ENCODE peak calls at places on chromosomes 7 and 10, in ten cellular contexts. One of them, this sample, is unnamed.
A peak's percentile ranks its signal among the peaks of the same experiment; 100 is the strongest.

GRCh38 chr7:31437466-31437865 is 76.4 kb upstream of the ITPRID1 start:
- DNase-seq in erythroblast: no peak
- DNase-seq in RKO: no peak
- DNase-seq in stimulated activated CD4-positive, alpha-beta T cell treated with anti-CD3 and anti-CD28 coated beads, Interleukin-2, amount 100 ng/mL, for 24 hours: no peak
- DNase-seq in mesothelial cell of epicardium: no peak
- DNase-seq in nephron progenitor cell: no peak
- DNase-seq in CMK: no peak
- DNase-seq in coronary artery: no peak
- DNase-seq in choroid plexus epithelial cell: no peak
- DNase-seq in GM04503: no peak
- DNase-seq in this sample: no peak

GRCh38 chr7:86130268-86130667 is 513.4 kb upstream of the GRM3 start:
- DNase-seq in CMK: no peak
- DNase-seq in choroid plexus epithelial cell: no peak
- DNase-seq in erythroblast: no peak
- DNase-seq in RKO: no peak
- DNase-seq in stimulated activated CD4-positive, alpha-beta T cell treated with anti-CD3 and anti-CD28 coated beads, Interleukin-2, amount 100 ng/mL, for 24 hours: no peak
- DNase-seq in coronary artery: no peak
- DNase-seq in mesothelial cell of epicardium: no peak
- DNase-seq in GM04503: no peak
- DNase-seq in nephron progenitor cell: no peak
- DNase-seq in this sample: no peak

GRCh38 chr10:92470026-92470425 is 103.9 kb downstream of the IDE start:
- DNase-seq in nephron progenitor cell: no peak
- DNase-seq in GM04503: no peak
- DNase-seq in CMK: no peak
- DNase-seq in mesothelial cell of epicardium: no peak
- DNase-seq in stimulated activated CD4-positive, alpha-beta T cell treated with anti-CD3 and anti-CD28 coated beads, Interleukin-2, amount 100 ng/mL, for 24 hours: no peak
- DNase-seq in coronary artery: no peak
- DNase-seq in RKO: no peak
- DNase-seq in erythroblast: no peak
- DNase-seq in choroid plexus epithelial cell: no peak
- DNase-seq in this sample: no peak

GRCh38 chr7:26093023-26093422 is 59.0 kb upstream of the NFE2L3 start:
- DNase-seq in stimulated activated CD4-positive, alpha-beta T cell treated with anti-CD3 and anti-CD28 coated beads, Interleukin-2, amount 100 ng/mL, for 24 hours: no peak
- DNase-seq in erythroblast: no peak
- DNase-seq in mesothelial cell of epicardium: no peak
- DNase-seq in choroid plexus epithelial cell: no peak
- DNase-seq in RKO: no peak
- DNase-seq in CMK: no peak
- DNase-seq in GM04503: no peak
- DNase-seq in coronary artery: no peak
- DNase-seq in nephron progenitor cell: no peak
- DNase-seq in this sample: no peak

GRCh38 chr7:79217468-79217867 is 236.0 kb downstream of the MAGI2 start:
- DNase-seq in erythroblast: no peak
- DNase-seq in RKO: no peak
- DNase-seq in stimulated activated CD4-positive, alpha-beta T cell treated with anti-CD3 and anti-CD28 coated beads, Interleukin-2, amount 100 ng/mL, for 24 hours: no peak
- DNase-seq in choroid plexus epithelial cell: peak; percentile 20
- DNase-seq in mesothelial cell of epicardium: no peak
- DNase-seq in GM04503: no peak
- DNase-seq in CMK: no peak
- DNase-seq in nephron progenitor cell: no peak
- DNase-seq in coronary artery: no peak
- DNase-seq in this sample: no peak

GRCh38 chr10:125024496-125025234 is 82.7 kb downstream of the ZRANB1 start:
- DNase-seq in mesothelial cell of epicardium: no peak
- DNase-seq in coronary artery: no peak
- DNase-seq in erythroblast: no peak
- DNase-seq in stimulated activated CD4-positive, alpha-beta T cell treated with anti-CD3 and anti-CD28 coated beads, Interleukin-2, amount 100 ng/mL, for 24 hours: no peak
- DNase-seq in choroid plexus epithelial cell: no peak
- DNase-seq in CMK: no peak
- DNase-seq in RKO: no peak
- DNase-seq in GM04503: no peak
- DNase-seq in nephron progenitor cell: no peak
- DNase-seq in this sample: no peak

GRCh38 chr10:74825371-74826141 is 844 bp upstream of the KAT6B start:
- DNase-seq in RKO: peak; percentile 14
- DNase-seq in coronary artery: no peak
- DNase-seq in nephron progenitor cell: peak; percentile 84
- DNase-seq in erythroblast: peak; percentile 64
- DNase-seq in CMK: peak; percentile 12
- DNase-seq in stimulated activated CD4-positive, alpha-beta T cell treated with anti-CD3 and anti-CD28 coated beads, Interleukin-2, amount 100 ng/mL, for 24 hours: peak; percentile 52
- DNase-seq in GM04503: no peak
- DNase-seq in mesothelial cell of epicardium: peak; percentile 84
- DNase-seq in choroid plexus epithelial cell: no peak
- DNase-seq in this sample: peak; percentile 82

GRCh38 chr10:14074062-14074884 is 256.5 kb downstream of the FRMD4A start:
- DNase-seq in choroid plexus epithelial cell: peak; percentile 100
- DNase-seq in erythroblast: no peak
- DNase-seq in mesothelial cell of epicardium: peak; percentile 82
- DNase-seq in RKO: peak; percentile 44
- DNase-seq in nephron progenitor cell: no peak
- DNase-seq in coronary artery: peak; percentile 94
- DNase-seq in GM04503: peak; percentile 100
- DNase-seq in stimulated activated CD4-positive, alpha-beta T cell treated with anti-CD3 and anti-CD28 coated beads, Interleukin-2, amount 100 ng/mL, for 24 hours: no peak
- DNase-seq in CMK: no peak
- DNase-seq in this sample: no peak

GRCh38 chr7:43727494-43727893 is 1.8 kb downstream of the COA1 start:
- DNase-seq in mesothelial cell of epicardium: no peak
- DNase-seq in CMK: no peak
- DNase-seq in coronary artery: no peak
- DNase-seq in choroid plexus epithelial cell: no peak
- DNase-seq in GM04503: no peak
- DNase-seq in erythroblast: no peak
- DNase-seq in RKO: no peak
- DNase-seq in nephron progenitor cell: no peak
- DNase-seq in stimulated activated CD4-positive, alpha-beta T cell treated with anti-CD3 and anti-CD28 coated beads, Interleukin-2, amount 100 ng/mL, for 24 hours: no peak
- DNase-seq in this sample: no peak

GRCh38 chr7:149130572-149131198 is 4.6 kb upstream of the ZNF425 start:
- DNase-seq in choroid plexus epithelial cell: no peak
- DNase-seq in stimulated activated CD4-positive, alpha-beta T cell treated with anti-CD3 and anti-CD28 coated beads, Interleukin-2, amount 100 ng/mL, for 24 hours: no peak
- DNase-seq in mesothelial cell of epicardium: no peak
- DNase-seq in GM04503: no peak
- DNase-seq in nephron progenitor cell: no peak
- DNase-seq in CMK: no peak
- DNase-seq in coronary artery: no peak
- DNase-seq in erythroblast: peak; percentile 16
- DNase-seq in RKO: no peak
- DNase-seq in this sample: no peak

GRCh38 chr7:32958046-32959025 is 1.1 kb downstream of the FKBP9 start:
- DNase-seq in choroid plexus epithelial cell: peak; percentile 60
- DNase-seq in nephron progenitor cell: no peak
- DNase-seq in RKO: peak; percentile 33
- DNase-seq in erythroblast: no peak
- DNase-seq in CMK: no peak
- DNase-seq in stimulated activated CD4-positive, alpha-beta T cell treated with anti-CD3 and anti-CD28 coated beads, Interleukin-2, amount 100 ng/mL, for 24 hours: no peak
- DNase-seq in coronary artery: no peak
- DNase-seq in GM04503: peak; percentile 41
- DNase-seq in mesothelial cell of epicardium: no peak
- DNase-seq in this sample: no peak

GRCh38 chr7:134512271-134512670 is 15.1 kb upstream of the AKR1B10 start:
- DNase-seq in stimulated activated CD4-positive, alpha-beta T cell treated with anti-CD3 and anti-CD28 coated beads, Interleukin-2, amount 100 ng/mL, for 24 hours: no peak
- DNase-seq in CMK: no peak
- DNase-seq in coronary artery: no peak
- DNase-seq in mesothelial cell of epicardium: no peak
- DNase-seq in erythroblast: no peak
- DNase-seq in nephron progenitor cell: no peak
- DNase-seq in RKO: no peak
- DNase-seq in GM04503: no peak
- DNase-seq in choroid plexus epithelial cell: no peak
- DNase-seq in this sample: no peak

GRCh38 chr7:44533301-44534055 is 7.7 kb downstream of the NPC1L1 start:
- DNase-seq in nephron progenitor cell: no peak
- DNase-seq in mesothelial cell of epicardium: no peak
- DNase-seq in coronary artery: no peak
- DNase-seq in stimulated activated CD4-positive, alpha-beta T cell treated with anti-CD3 and anti-CD28 coated beads, Interleukin-2, amount 100 ng/mL, for 24 hours: no peak
- DNase-seq in GM04503: no peak
- DNase-seq in choroid plexus epithelial cell: peak; percentile 29
- DNase-seq in RKO: no peak
- DNase-seq in CMK: no peak
- DNase-seq in erythroblast: no peak
- DNase-seq in this sample: no peak

GRCh38 chr7:66542528-66543373 is 85.9 kb upstream of the KCTD7 start:
- DNase-seq in RKO: peak; percentile 31
- DNase-seq in erythroblast: no peak
- DNase-seq in stimulated activated CD4-positive, alpha-beta T cell treated with anti-CD3 and anti-CD28 coated beads, Interleukin-2, amount 100 ng/mL, for 24 hours: no peak
- DNase-seq in CMK: no peak
- DNase-seq in nephron progenitor cell: no peak
- DNase-seq in choroid plexus epithelial cell: peak; percentile 13
- DNase-seq in GM04503: no peak
- DNase-seq in coronary artery: no peak
- DNase-seq in mesothelial cell of epicardium: no peak
- DNase-seq in this sample: no peak

GRCh38 chr10:13271552-13272163 is 28.2 kb downstream of the PHYH start:
- DNase-seq in nephron progenitor cell: peak; percentile 48
- DNase-seq in mesothelial cell of epicardium: no peak
- DNase-seq in GM04503: no peak
- DNase-seq in erythroblast: peak; percentile 58
- DNase-seq in RKO: no peak
- DNase-seq in CMK: no peak
- DNase-seq in choroid plexus epithelial cell: peak; percentile 29
- DNase-seq in coronary artery: peak; percentile 73
- DNase-seq in stimulated activated CD4-positive, alpha-beta T cell treated with anti-CD3 and anti-CD28 coated beads, Interleukin-2, amount 100 ng/mL, for 24 hours: peak; percentile 54
- DNase-seq in this sample: no peak

GRCh38 chr7:130881799-130882141 is 147.8 kb upstream of the KLF14 start:
- DNase-seq in choroid plexus epithelial cell: no peak
- DNase-seq in RKO: peak; percentile 24
- DNase-seq in mesothelial cell of epicardium: no peak
- DNase-seq in nephron progenitor cell: no peak
- DNase-seq in GM04503: no peak
- DNase-seq in stimulated activated CD4-positive, alpha-beta T cell treated with anti-CD3 and anti-CD28 coated beads, Interleukin-2, amount 100 ng/mL, for 24 hours: no peak
- DNase-seq in coronary artery: no peak
- DNase-seq in erythroblast: no peak
- DNase-seq in CMK: no peak
- DNase-seq in this sample: no peak

This sample was measured in type B pancreatic cell.